ENCODE peak calls at places on chromosomes 1 and 21, in seven cellular contexts. I is uterus; D is OCI-LY7; F is heart left ventricle; E is CD4-positive, CD25-positive, alpha-beta regulatory T cell; N is small intestine; Q is IMR-90. U is an unnamed sample. For H3K36me3 and H3K4me1, the result is how much of the 10 kb centered on the place peaks cover.

GRCh38 chr1:43952731-43953350 is 6.1 kb downstream of the IPO13 start:
- DNase-seq in I (no peak), D (no peak), F (no peak), E (no peak), N (no peak), Q (no peak), U (no peak)

GRCh38 chr1:109197163-109198042 is 16.3 kb upstream of the SARS1 start:
- DNase-seq in I (no peak), D (no peak), F (peak), E (no peak), N (no peak), Q (peak), U (no peak)

GRCh38 chr1:236354330-236355147 is 39.5 kb upstream of the EDARADD start:
- DNase-seq in I (no peak), D (no peak), F (no peak), E (no peak), N (no peak), Q (no peak), U (no peak)

GRCh38 chr1:173050865-173051264 is at the start of gene TNFSF18:
- DNase-seq in I (no peak), D (no peak), F (no peak), E (no peak), N (no peak), Q (peak), U (no peak)

GRCh38 chr1:53592985-53593757 is 134.0 kb downstream of the DMRTB1 start:
- DNase-seq in I (no peak), D (no peak), F (peak), E (no peak), N (no peak), Q (no peak), U (no peak)

GRCh38 chr1:53330819-53331218 is 2.9 kb upstream of the LRP8 start:
- DNase-seq in I (no peak), D (no peak), F (no peak), E (no peak), N (no peak), Q (no peak), U (peak)

GRCh38 chr1:115526900-115527299 is 114.9 kb upstream of the VANGL1 start:
- DNase-seq in I (no peak), D (no peak), F (no peak), E (no peak), N (peak), Q (no peak), U (no peak)

GRCh38 chr1:230891413-230891812 is 23.1 kb upstream of the C1orf198 start:
- DNase-seq in I (no peak), D (no peak), F (no peak), E (no peak), N (no peak), Q (no peak), U (no peak)

GRCh38 chr1:240582953-240583352 is 29.0 kb downstream of the GREM2 start:
- DNase-seq in I (no peak), D (no peak), F (no peak), E (no peak), N (no peak), Q (peak), U (no peak)

GRCh38 chr1:205627956-205628355 is 3.9 kb downstream of the ELK4 start:
- DNase-seq in I (no peak), D (peak), F (no peak), E (no peak), N (no peak), Q (no peak), U (no peak)

GRCh38 chr1:77825356-77825709 is 45.9 kb downstream of the MIGA1 start:
- DNase-seq in I (peak), D (peak), F (no peak), E (peak), N (peak), Q (peak), U (no peak)

GRCh38 chr1:213985181-213986019 is 2.4 kb upstream of the PROX1 start:
- DNase-seq in I (no peak), D (no peak), F (peak), E (peak), N (no peak), Q (no peak), U (no peak)

GRCh38 chr1:197620660-197621273 is 154.5 kb downstream of the DENND1B start:
- DNase-seq in I (no peak), D (no peak), F (no peak), E (no peak), N (peak), Q (no peak), U (no peak)

GRCh38 chr1:214966366-214966765 is 116.2 kb upstream of the KCNK2 start:
- DNase-seq in I (no peak), D (no peak), F (no peak), E (no peak), N (no peak), Q (peak), U (no peak)

GRCh38 chr1:93607814-93608187 is 73.8 kb downstream of the BCAR3 start:
- DNase-seq in I (no peak), D (no peak), F (no peak), E (peak), N (no peak), Q (peak), U (no peak)

GRCh38 chr1:10782491-10783244 is 13.8 kb downstream of the CASZ1 start:
- DNase-seq in I (no peak), D (no peak), F (no peak), E (no peak), N (peak), Q (no peak), U (peak)

GRCh38 chr1:19775317-19775716 is 24.4 kb downstream of the TMCO4 start:
- DNase-seq in I (no peak), D (no peak), F (no peak), E (no peak), N (no peak), Q (no peak), U (no peak)

GRCh38 chr21:26011292-26011940 is 159.2 kb downstream of the APP start:
- DNase-seq in I (no peak), D (no peak), F (no peak), E (no peak), N (no peak), Q (no peak), U (no peak)
- H3K36me3 ChIP-seq in I (under half), D (under half), F (under half), E (under half), N (under half), Q (under half), U (under half)

GRCh38 chr1:21329209-21329844 is 39.1 kb upstream of the ECE1 start:
- DNase-seq in I (no peak), D (peak), F (peak), E (peak), N (peak), Q (no peak), U (no peak)

GRCh38 chr1:21333824-21334213 is 43.6 kb upstream of the ECE1 start:
- DNase-seq in I (no peak), D (no peak), F (peak), E (no peak), N (no peak), Q (no peak), U (no peak)

GRCh38 chr1:21332691-21333449 is 42.6 kb upstream of the ECE1 start:
- DNase-seq in I (no peak), D (no peak), F (peak), E (no peak), N (no peak), Q (no peak), U (no peak)

GRCh38 chr1:21334214-21335087 is 44.2 kb upstream of the ECE1 start:
- DNase-seq in I (peak), D (peak), F (peak), E (peak), N (peak), Q (peak), U (peak)

DNA sequence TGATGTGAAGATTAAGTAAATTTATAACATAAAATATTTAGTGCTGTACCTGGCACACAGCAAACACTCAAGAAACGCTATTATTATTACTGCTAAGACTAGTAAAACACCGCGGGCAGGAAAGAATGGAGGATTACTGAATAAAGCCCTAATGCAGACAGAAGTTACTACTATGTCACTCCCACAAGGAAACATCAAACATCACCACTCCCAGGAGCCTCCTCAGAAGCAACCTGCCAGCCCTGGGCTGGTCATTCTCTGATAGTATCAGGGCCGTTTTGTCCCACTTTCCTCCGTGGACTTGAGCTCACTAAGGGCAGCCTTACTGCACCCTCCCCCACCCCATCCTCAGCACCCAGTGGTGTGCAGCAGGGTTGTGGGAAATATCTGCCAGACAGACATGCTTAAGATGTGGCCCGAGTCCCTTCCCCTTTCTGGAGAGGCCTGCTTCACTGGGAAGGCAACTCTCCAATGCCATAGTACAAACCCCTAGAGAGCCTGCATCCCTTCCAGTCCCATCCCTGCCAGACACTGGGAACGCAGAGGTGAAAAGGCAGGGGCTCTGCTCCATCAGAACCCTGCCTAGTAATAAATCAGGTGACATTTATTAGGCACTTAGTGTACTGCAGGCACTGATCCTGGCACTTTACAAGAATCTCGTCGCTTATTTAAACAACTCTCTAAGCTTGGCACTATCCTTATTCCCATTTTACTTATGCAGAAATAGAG is 41.7 kb upstream of the ECE1 start:
- DNase-seq in I (no peak), D (no peak), F (no peak), E (no peak), N (peak), Q (no peak), U (no peak)
- H3K4me1 ChIP-seq in I (under half), D (half or more), F (under half), E (half or more), N (under half), Q (under half), U (half or more)

GRCh38 chr21:43743934-43744333 is 25.0 kb downstream of the PDXK start:
- DNase-seq in I (no peak), D (no peak), F (no peak), E (no peak), N (no peak), Q (no peak), U (no peak)
- H3K36me3 ChIP-seq in I (under half), D (under half), F (half or more), E (under half), N (under half), Q (half or more), U (half or more)

GRCh38 chr1:169049258-169049936 is 57.1 kb upstream of the ATP1B1 start:
- DNase-seq in I (no peak), D (no peak), F (no peak), E (peak), N (no peak), Q (no peak), U (no peak)
- H3K4me1 ChIP-seq in I (under half), D (under half), F (under half), E (under half), N (under half), Q (under half), U (under half)

U was measured in lower lobe of right lung.